ENCODE peak calls at places on chromosome 15, in eight cellular contexts. I is fibroblast of pulmonary artery; Y is stimulated activated CD4-positive, alpha-beta T cell treated with anti-CD3 and anti-CD28 coated beads, Interleukin-15, amount 100 ng/mL, for 1 hour; H is neural progenitor cell; C is neural crest cell; K is naive thymus-derived CD4-positive, alpha-beta T cell; L is activated CD8-positive, alpha-beta T cell treated with anti-CD3 and anti-CD28 coated beads for 36 hours; T is tibial artery. G is an unnamed sample.

GRCh38 chr15:77456746-77457618 is 36.3 kb downstream of the HMG20A start:
- DNase-seq in K (no peak), H (no peak), T (no peak), C (no peak), I (no peak), L (no peak), Y (no peak), G (no peak)

GRCh38 chr15:101028772-101029438 is 109.7 kb downstream of the LRRK1 start:
- DNase-seq in I (no peak), Y (no peak), K (no peak), C (no peak), H (no peak), T (peak), L (no peak), G (no peak)

GRCh38 chr15:71295242-71296031 is 180.2 kb downstream of the THSD4 start:
- DNase-seq in C (no peak), I (peak), K (no peak), L (no peak), H (no peak), Y (no peak), T (no peak), G (no peak)

GRCh38 chr15:88959445-88959844 is 46.3 kb upstream of the MFGE8 start:
- DNase-seq in H (no peak), K (no peak), C (no peak), I (no peak), L (no peak), Y (no peak), T (no peak), G (no peak)

GRCh38 chr15:27767918-27768640 is 331.0 kb downstream of the OCA2 start:
- DNase-seq in T (no peak), L (no peak), C (no peak), Y (no peak), K (no peak), H (peak), I (no peak), G (no peak)

GRCh38 chr15:72341361-72341760 is 21.4 kb upstream of the CELF6 start:
- DNase-seq in Y (no peak), T (no peak), H (peak), L (no peak), C (peak), I (peak), K (no peak), G (no peak)

GRCh38 chr15:58292761-58293175 is 139.0 kb upstream of the LIPC start:
- DNase-seq in C (no peak), T (no peak), I (no peak), L (peak), H (no peak), K (no peak), Y (no peak), G (no peak)

GRCh38 chr15:99592135-99592845 is 26.5 kb downstream of the MEF2A start:
- DNase-seq in C (no peak), T (no peak), Y (no peak), L (no peak), K (no peak), H (no peak), I (peak), G (no peak)

GRCh38 chr15:61137139-61137792 is 91.8 kb downstream of the RORA start:
- DNase-seq in K (no peak), T (no peak), C (no peak), L (no peak), I (no peak), Y (no peak), H (no peak), G (no peak)

GRCh38 chr15:58224068-58224467 is 85.9 kb downstream of the AQP9 start:
- DNase-seq in K (no peak), L (no peak), C (no peak), Y (no peak), H (no peak), T (no peak), I (peak), G (no peak)

GRCh38 chr15:61383421-61383820 is 154.3 kb upstream of the RORA start:
- DNase-seq in K (no peak), L (no peak), H (no peak), C (no peak), I (peak), Y (no peak), T (no peak), G (no peak)